ENCODE peak calls at places on chromosomes 7 and 10, in seven cellular contexts. S, F, P, A, L, J and T are unnamed samples.

GRCh38 chr7:2761131-2761624 is 73.2 kb downstream of the AMZ1 start:
- DNase-seq in F (no peak), A (no peak), L (no peak), J (no peak), S (no peak), P (no peak), T (no peak)

GRCh38 chr10:71266147-71266917 is 52.7 kb upstream of the SLC29A3 start:
- DNase-seq in S (no peak), F (no peak), L (no peak), J (peak; percentile 43), A (peak; percentile 67), P (peak; percentile 93), T (peak; percentile 23)

GRCh38 chr10:102644066-102644645 is at the start of gene TRIM8:
- DNase-seq in J (no peak), P (peak; percentile 46), A (peak; percentile 89), L (peak; percentile 45), F (peak; percentile 62), S (peak; percentile 78), T (peak; percentile 66)

GRCh38 chr10:30062090-30062489 is 2.7 kb upstream of the JCAD start:
- DNase-seq in L (no peak), S (no peak), P (peak; percentile 58), F (no peak), A (no peak), J (peak; percentile 67), T (no peak)

GRCh38 chr10:76491216-76491615 is 1059.8 kb downstream of the LRMDA start:
- DNase-seq in P (peak; percentile 73), A (no peak), L (no peak), F (no peak), J (peak; percentile 31), S (no peak), T (no peak)

GRCh38 chr7:4841007-4841784 is 20.6 kb downstream of the PAPOLB start:
- DNase-seq in F (no peak), A (no peak), P (no peak), S (no peak), J (no peak), L (no peak), T (no peak)

GRCh38 chr7:27459021-27459728 is 203.5 kb downstream of the HIBADH start:
- DNase-seq in A (no peak), S (no peak), P (no peak), F (no peak), J (no peak), L (no peak), T (no peak)

GRCh38 chr7:48992816-48993215 is 68.5 kb downstream of the CDC14C start:
- DNase-seq in L (no peak), F (no peak), J (no peak), S (no peak), A (no peak), P (no peak), T (no peak)

GRCh38 chr10:117462816-117463544 is 79.6 kb upstream of the EMX2 start:
- DNase-seq in L (no peak), A (no peak), P (no peak), S (no peak), J (no peak), F (no peak), T (no peak)

GRCh38 chr10:43873717-43874116 is 225.0 kb upstream of the ZNF32 start:
- DNase-seq in F (no peak), J (no peak), S (no peak), P (no peak), A (no peak), L (no peak), T (no peak)

GRCh38 chr10:62498271-62498670 is 124.1 kb downstream of the ZNF365 start:
- DNase-seq in J (no peak), S (no peak), A (no peak), L (no peak), F (no peak), P (no peak), T (no peak)

GRCh38 chr10:99609186-99609585 is 11.1 kb downstream of the SLC25A28 start:
- DNase-seq in A (no peak), J (no peak), F (no peak), S (no peak), P (no peak), L (no peak), T (no peak)

GRCh38 chr7:4010923-4011656 is 671.0 kb upstream of the FOXK1 start:
- DNase-seq in J (no peak), P (no peak), L (no peak), S (no peak), F (no peak), A (no peak), T (no peak)

GRCh38 chr10:76998451-76998850 is 639.2 kb downstream of the KCNMA1 start:
- DNase-seq in L (no peak), J (no peak), A (no peak), F (no peak), S (no peak), P (no peak), T (no peak)

GRCh38 chr10:1198453-1199344 is 142.5 kb downstream of the WDR37 start:
- DNase-seq in S (no peak), P (no peak), J (no peak), L (no peak), A (peak; percentile 58), F (no peak), T (no peak)

GRCh38 chr7:28958235-28958945 is at the start of gene TRIL:
- DNase-seq in A (peak; percentile 69), L (no peak), J (peak; percentile 45), F (peak; percentile 43), P (peak; percentile 45), S (no peak), T (no peak)

GRCh38 chr10:114276066-114276465 is 37.0 kb downstream of the VWA2 start:
- DNase-seq in A (no peak), J (no peak), S (no peak), L (no peak), P (no peak), F (no peak), T (no peak)

GRCh38 chr10:3623746-3624145 is 161.3 kb downstream of the KLF6 start:
- DNase-seq in S (peak; percentile 92), J (peak; percentile 84), L (no peak), P (peak; percentile 93), A (no peak), F (no peak), T (no peak)

GRCh38 chr10:43781480-43782361 is 133.0 kb upstream of the ZNF32 start:
- DNase-seq in L (no peak), P (no peak), J (peak; percentile 18), F (no peak), S (no peak), A (no peak), T (peak; percentile 60)

GRCh38 chr10:28530751-28531150 is 2.2 kb upstream of the WAC start:
- DNase-seq in F (no peak), A (no peak), S (no peak), P (peak; percentile 34), L (no peak), J (no peak), T (no peak)

GRCh38 chr7:4879401-4880081 is 4.0 kb downstream of the RADIL start:
- DNase-seq in L (no peak), P (no peak), J (no peak), S (no peak), F (no peak), A (no peak), T (no peak)

GRCh38 chr10:58755688-58756087 is 243.0 kb downstream of the BICC1 start:
- DNase-seq in S (no peak), L (peak; percentile 49), J (peak; percentile 48), A (no peak), P (peak; percentile 87), F (no peak), T (no peak)

GRCh38 chr10:101644002-101644401 is 51.0 kb downstream of the FBXW4 start:
- DNase-seq in S (no peak), P (no peak), F (no peak), A (no peak), J (no peak), L (no peak), T (no peak)

GRCh38 chr7:75869776-75870379 is 9.0 kb upstream of the RHBDD2 start:
- DNase-seq in P (no peak), F (no peak), J (no peak), L (no peak), A (no peak), S (no peak), T (no peak)

GRCh38 chr10:5611899-5612680 is 54.3 kb downstream of the ASB13 start:
- DNase-seq in S (no peak), P (no peak), L (peak; percentile 57), F (no peak), A (no peak), J (no peak), T (no peak)

GRCh38 chr10:76864913-76865312 is 772.7 kb downstream of the KCNMA1 start:
- DNase-seq in P (no peak), F (no peak), A (no peak), L (no peak), S (no peak), J (no peak), T (no peak)

DNA sequence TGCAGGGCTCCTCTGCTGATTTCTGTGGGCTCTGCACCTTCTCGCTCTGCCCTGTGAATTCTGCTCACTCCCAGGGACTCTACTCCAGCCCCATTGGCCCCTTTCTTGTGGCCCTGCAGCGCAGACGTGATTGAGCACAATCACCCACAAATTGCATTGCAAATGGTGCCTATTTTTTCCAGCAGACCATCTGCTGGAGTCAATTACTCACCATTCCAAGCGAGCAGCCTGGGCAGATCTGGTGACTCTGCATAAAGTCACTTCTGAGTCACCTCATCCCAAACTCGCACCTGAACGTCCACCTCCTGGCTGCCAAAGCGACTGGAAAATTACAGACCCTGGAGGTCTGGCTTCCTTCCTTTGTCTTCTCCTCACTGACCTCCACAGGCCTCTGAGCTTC is 235.7 kb downstream of the PAXIP1 start:
- DNase-seq in F (no peak), S (no peak), A (no peak), L (no peak), J (no peak), P (no peak), T (no peak)
- TF ChIP-seq CTCF in F (no peak), S (no peak), A (no peak), L (no peak), J (no peak), P (no peak), T (no peak)

GRCh38 chr7:116341222-116341907 is 131.0 kb downstream of the TES start:
- DNase-seq in J (no peak), P (peak; percentile 38), L (no peak), F (no peak), S (no peak), A (no peak), T (no peak)
- TF ChIP-seq CTCF in J (peak; percentile 61), P (peak; percentile 30), L (no peak), F (no peak), S (no peak), A (no peak), T (no peak)

GRCh38 chr10:122164028-122164601 is 107.0 kb upstream of the BTBD16 start:
- DNase-seq in F (peak; percentile 37), P (no peak), J (no peak), A (no peak), L (no peak), S (no peak), T (no peak)
- TF ChIP-seq CTCF in F (no peak), P (no peak), J (peak; percentile 14), A (no peak), L (no peak), S (no peak), T (no peak)

DNA sequence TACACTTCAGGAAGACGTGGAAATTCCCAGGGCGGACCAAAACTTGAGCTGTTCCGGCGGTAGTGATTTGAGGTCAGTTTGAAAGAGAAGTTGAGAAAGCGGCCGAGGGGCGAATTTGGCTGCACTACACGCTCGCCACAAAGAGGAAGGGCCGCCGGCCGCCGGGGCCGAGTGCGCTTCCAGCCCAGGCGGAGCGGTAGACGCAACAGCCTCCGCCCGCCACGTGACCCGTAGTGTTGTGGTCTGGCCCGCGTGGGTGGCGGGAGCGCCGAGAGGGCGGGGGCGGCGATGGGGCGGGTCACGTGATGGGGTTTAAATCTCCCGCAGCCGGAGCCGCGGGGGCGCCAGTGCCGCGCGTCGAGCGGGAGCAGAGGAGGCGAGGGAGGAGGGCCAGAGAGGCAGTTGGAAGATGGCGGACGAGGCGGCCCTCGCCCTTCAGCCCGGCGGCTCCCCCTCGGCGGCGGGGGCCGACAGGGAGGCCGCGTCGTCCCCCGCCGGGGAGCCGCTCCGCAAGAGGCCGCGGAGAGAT is at the start of gene SIRT1:
- DNase-seq in P (peak; percentile 94), A (peak; percentile 98), S (peak; percentile 96), L (peak; percentile 98), J (peak; percentile 89), F (peak; percentile 97), T (peak; percentile 93)
- TF ChIP-seq CTCF in P (no peak), A (no peak), S (peak; percentile 18), L (no peak), J (no peak), F (no peak), T (no peak)